ENCODE peak calls at places on chromosomes 4 and X, in five cellular contexts. L is astrocyte of the hippocampus; U is SK-MEL-5; O is naive thymus-derived CD4-positive, alpha-beta T cell; P is NCI-H1092. T is an unnamed sample.

GRCh38 chr4:170423137-170423536 is 333.4 kb upstream of the AADAT start:
- DNase-seq in L (peak; percentile 10), U (no peak), O (no peak), P (no peak), T (no peak)

GRCh38 chr4:128831526-128832252 is 22.2 kb downstream of the JADE1 start:
- DNase-seq in L (peak; percentile 55), U (no peak), O (no peak), P (no peak), T (peak; percentile 83)

GRCh38 chrX:153063315-153063714 is 7.0 kb downstream of the PNMA3 start:
- DNase-seq in L (no peak), U (no peak), O (no peak), P (no peak), T (no peak)

GRCh38 chr4:82293304-82293703 is 80.5 kb downstream of the HNRNPD start:
- DNase-seq in L (no peak), U (no peak), O (peak; percentile 31), P (no peak), T (peak; percentile 35)

GRCh38 chr4:73704314-73705055 is 35.9 kb upstream of the CXCL8 start:
- DNase-seq in L (peak; percentile 94), U (peak; percentile 96), O (no peak), P (no peak), T (peak; percentile 65)

GRCh38 chr4:122827258-122827887 is 742 bp downstream of the FGF2 start:
- DNase-seq in L (peak; percentile 74), U (peak; percentile 17), O (peak; percentile 64), P (peak; percentile 17), T (no peak)

GRCh38 chr4:150004481-150004880 is 73.8 kb upstream of the DCLK2 start:
- DNase-seq in L (peak; percentile 67), U (no peak), O (no peak), P (no peak), T (no peak)

GRCh38 chr4:59971952-59972351 is 1228.2 kb upstream of the ADGRL3 start:
- DNase-seq in L (no peak), U (no peak), O (no peak), P (no peak), T (no peak)

GRCh38 chr4:78775278-78776030 is 696 bp upstream of the BMP2K start:
- DNase-seq in L (peak; percentile 95), U (peak; percentile 78), O (peak; percentile 91), P (peak; percentile 64), T (peak; percentile 86)

GRCh38 chr4:153679476-153679875 is 4.6 kb upstream of the TLR2 start:
- DNase-seq in L (no peak), U (no peak), O (no peak), P (no peak), T (no peak)

GRCh38 chrX:29687687-29688086 is 527.7 kb upstream of the MAGEB2 start:
- DNase-seq in L (peak; percentile 48), U (peak; percentile 62), O (no peak), P (no peak), T (no peak)

GRCh38 chr4:7536876-7537275 is 102.1 kb upstream of the PSAPL1 start:
- DNase-seq in L (no peak), U (no peak), O (no peak), P (no peak), T (no peak)

GRCh38 chr4:110865611-110866254 is 242.9 kb upstream of the PITX2 start:
- DNase-seq in L (peak; percentile 94), U (no peak), O (no peak), P (no peak), T (no peak)

GRCh38 chrX:74343327-74343969 is 39.5 kb downstream of the ZCCHC13 start:
- DNase-seq in L (no peak), U (no peak), O (no peak), P (no peak), T (peak; percentile 0)

GRCh38 chr4:80006935-80007744 is 65.9 kb downstream of the ANTXR2 start:
- DNase-seq in L (no peak), U (no peak), O (no peak), P (no peak), T (peak; percentile 12)

GRCh38 chrX:135295238-135295943 is 13.9 kb upstream of the ETDC start:
- DNase-seq in L (peak; percentile 66), U (no peak), O (peak; percentile 53), P (no peak), T (peak; percentile 10)

GRCh38 chrX:49202022-49202421 is 2.0 kb upstream of the SYP start:
- DNase-seq in L (no peak), U (no peak), O (no peak), P (no peak), T (peak; percentile 38)

GRCh38 chrX:11532291-11533075 is 133.2 kb downstream of the ARHGAP6 start:
- DNase-seq in L (no peak), U (peak; percentile 31), O (no peak), P (no peak), T (no peak)